ENCODE peak calls at places on chromosomes 16 and 17, in seven cellular contexts. C is ascending aorta, B is IMR-90, M is heart right ventricle, O is pancreas, H is lower lobe of right lung, W is endothelial cell of umbilical vein. P is an unnamed sample.

GRCh38 chr17:16491131-16491702 is 776 bp downstream of the LRRC75A start:
- DNase-seq in C (no peak), B (no peak), M (no peak), O (no peak), H (no peak), W (no peak), P (peak; percentile 84)

GRCh38 chr17:14784997-14785696 is 480.0 kb downstream of the PMP22 start:
- DNase-seq in C (no peak), B (no peak), M (no peak), O (no peak), H (no peak), W (no peak), P (no peak)

GRCh38 chr16:12239226-12239625 is 262.7 kb downstream of the SNX29 start:
- DNase-seq in C (no peak), B (no peak), M (no peak), O (no peak), H (no peak), W (no peak), P (no peak)

GRCh38 chr17:39147221-39148185 is 3.9 kb downstream of the PLXDC1 start:
- DNase-seq in C (no peak), B (no peak), M (peak; percentile 79), O (no peak), H (no peak), W (no peak), P (no peak)

GRCh38 chr16:73058616-73059409 is 10.9 kb upstream of the ZFHX3 start:
- DNase-seq in C (no peak), B (peak; percentile 43), M (peak; percentile 40), O (peak; percentile 46), H (peak; percentile 68), W (peak; percentile 61), P (peak; percentile 84)

GRCh38 chr17:1720856-1721386 is 3.6 kb upstream of the WDR81 start:
- DNase-seq in C (no peak), B (peak; percentile 56), M (no peak), O (peak; percentile 49), H (peak; percentile 71), W (peak; percentile 58), P (no peak)

GRCh38 chr17:9959377-9959981 is 54.4 kb upstream of the RCVRN start:
- DNase-seq in C (no peak), B (peak; percentile 49), M (no peak), O (no peak), H (no peak), W (no peak), P (no peak)

GRCh38 chr17:47665655-47666054 is 15.9 kb downstream of the KPNB1 start:
- DNase-seq in C (no peak), B (peak; percentile 33), M (no peak), O (no peak), H (no peak), W (no peak), P (no peak)

GRCh38 chr17:61306003-61306402 is 93.6 kb upstream of the TBX2 start:
- DNase-seq in C (no peak), B (no peak), M (no peak), O (no peak), H (no peak), W (no peak), P (no peak)

GRCh38 chr17:40107266-40107980 is 7.0 kb upstream of the NR1D1 start:
- DNase-seq in C (no peak), B (no peak), M (peak; percentile 34), O (no peak), H (no peak), W (no peak), P (no peak)

GRCh38 chr17:4204676-4205075 is 59.1 kb downstream of the ANKFY1 start:
- DNase-seq in C (no peak), B (peak; percentile 96), M (no peak), O (no peak), H (no peak), W (peak; percentile 85), P (no peak)

GRCh38 chr16:11251525-11252481 is 4.2 kb downstream of the SOCS1 start:
- DNase-seq in C (no peak), B (peak; percentile 91), M (no peak), O (no peak), H (no peak), W (no peak), P (peak; percentile 44)

GRCh38 chr16:85389679-85390470 is 223.2 kb upstream of the GSE1 start:
- DNase-seq in C (no peak), B (no peak), M (no peak), O (no peak), H (peak; percentile 36), W (no peak), P (peak; percentile 34)

GRCh38 chr17:48905987-48906515 is 2.2 kb upstream of the UBE2Z start:
- DNase-seq in C (no peak), B (no peak), M (no peak), O (no peak), H (no peak), W (no peak), P (no peak)

GRCh38 chr16:13936596-13937081 is 16.7 kb downstream of the ERCC4 start:
- DNase-seq in C (no peak), B (peak; percentile 69), M (no peak), O (peak; percentile 75), H (no peak), W (no peak), P (peak; percentile 67)

GRCh38 chr17:74177018-74177450 is 26.4 kb upstream of the RPL38 start:
- DNase-seq in C (no peak), B (peak; percentile 37), M (no peak), O (no peak), H (no peak), W (no peak), P (peak; percentile 15)

GRCh38 chr16:86910821-86911220 is 332.5 kb downstream of the FOXL1 start:
- DNase-seq in C (no peak), B (no peak), M (no peak), O (no peak), H (no peak), W (no peak), P (no peak)

DNA sequence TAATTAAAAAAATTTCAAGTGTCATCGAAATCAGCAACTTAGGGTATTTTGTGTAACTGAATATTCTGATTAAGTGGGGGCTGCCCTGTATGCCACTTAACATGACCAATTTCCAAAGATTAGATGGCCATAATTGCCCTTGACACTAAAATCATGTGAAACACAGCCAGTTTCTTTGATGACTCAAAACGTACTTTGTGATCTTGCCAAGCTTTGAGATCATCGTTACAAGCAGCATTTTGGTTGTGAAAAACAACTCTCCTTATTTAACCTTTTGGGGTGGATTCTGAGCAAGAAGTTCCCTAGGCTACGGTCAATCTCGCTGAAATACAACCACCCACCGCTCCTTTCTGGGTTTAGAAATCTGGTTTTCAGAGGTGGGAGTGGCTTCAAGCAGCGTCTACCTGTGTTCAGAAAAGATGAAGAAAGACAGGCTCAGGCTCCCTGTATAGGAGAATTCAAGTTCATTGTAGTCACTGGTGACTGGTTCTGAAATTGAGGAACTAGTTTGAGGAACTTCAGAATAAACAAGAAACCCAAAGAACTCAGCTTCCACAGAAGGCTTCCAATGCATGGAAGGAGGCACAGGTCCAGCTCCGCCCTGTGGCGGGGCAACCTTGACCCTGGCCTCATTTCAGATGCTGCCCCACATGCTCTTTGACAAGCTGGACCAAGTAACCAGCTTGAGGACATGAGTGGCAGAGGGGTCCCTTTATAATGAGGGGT is 9.4 kb downstream of the MAP3K14 start:
- DNase-seq in C (no peak), B (peak; percentile 90), M (no peak), O (peak; percentile 57), H (no peak), W (peak; percentile 88), P (no peak)
- H3K4me3 ChIP-seq in C (no peak overlapping the region), B (no peak overlapping the region), M (no peak overlapping the region), O (no peak overlapping the region), H (no peak overlapping the region), W (no peak overlapping the region), P (no peak overlapping the region)

GRCh38 chr17:43444223-43445008 is 39.4 kb upstream of the DHX8 start:
- DNase-seq in C (no peak), B (peak; percentile 49), M (no peak), O (peak; percentile 11), H (no peak), W (no peak), P (no peak)
- H3K27ac ChIP-seq in C (no peak overlapping the region), B (peak overlapping the region; percentile 15), M (no peak overlapping the region), O (no peak overlapping the region), H (no peak overlapping the region), W (no peak overlapping the region), P (no peak overlapping the region)

DNA sequence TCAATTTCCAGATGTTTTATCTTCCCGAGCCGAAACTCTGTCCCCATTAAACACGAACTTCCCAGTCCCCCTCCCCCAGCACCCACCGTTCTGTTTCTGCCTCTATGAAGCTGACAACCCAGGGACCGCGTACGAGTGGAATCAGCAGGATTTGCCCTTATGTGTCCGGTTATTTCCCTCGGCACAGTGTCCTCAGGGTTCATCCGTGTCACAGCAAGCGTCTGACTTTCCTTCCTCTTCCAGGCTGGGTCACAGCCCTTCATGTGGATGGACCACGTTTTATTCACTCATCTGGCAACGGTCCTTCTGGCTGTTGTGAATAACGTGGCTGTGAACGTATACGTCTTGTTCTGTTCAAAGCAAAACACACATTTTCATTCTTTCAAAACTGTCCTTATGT is 31.3 kb downstream of the METRNL start:
- DNase-seq in C (no peak), B (peak; percentile 46), M (no peak), O (no peak), H (no peak), W (peak; percentile 69), P (no peak)
- H3K4me3 ChIP-seq in C (peak overlapping the region; percentile 73), B (no peak overlapping the region), M (peak overlapping the region; percentile 7), O (no peak overlapping the region), H (peak overlapping the region; percentile 39), W (no peak overlapping the region), P (no peak overlapping the region)

GRCh38 chr17:50861334-50861676 is 4.8 kb downstream of the TOB1 start:
- DNase-seq in C (no peak), B (no peak), M (no peak), O (no peak), H (no peak), W (no peak), P (no peak)
- H3K27ac ChIP-seq in C (no peak overlapping the region), B (no peak overlapping the region), M (no peak overlapping the region), O (peak overlapping the region; percentile 6), H (peak overlapping the region; percentile 4), W (no peak overlapping the region), P (peak overlapping the region; percentile 39)

GRCh38 chr17:82298538-82299421 is 18.6 kb downstream of the CD7 start:
- DNase-seq in C (no peak), B (no peak), M (no peak), O (no peak), H (no peak), W (no peak), P (no peak)
- H3K4me3 ChIP-seq in C (peak overlapping the region; percentile 67), B (no peak overlapping the region), M (peak overlapping the region; percentile 57), O (peak overlapping the region; percentile 44), H (peak overlapping the region; percentile 56), W (no peak overlapping the region), P (peak overlapping the region; percentile 40)

P was measured in left lung.